ENCODE peak calls at places on chromosomes 4 and X, in eight cellular contexts. One of them, this sample, is unnamed.

GRCh38 chr4:158667651-158668198 is 4.0 kb downstream of the C4orf46 start:
- DNase-seq in nucleus accumbens: no peak
- DNase-seq in lower lobe of right lung: no peak
- DNase-seq in SK-MEL-5: peak
- DNase-seq in effector CD4-positive, alpha-beta T cell: no peak
- DNase-seq in HuH-7.5: peak
- DNase-seq in stimulated activated CD4-positive, alpha-beta T cell treated with anti-CD3 and anti-CD28 coated beads, Interleukin-15, amount 100 ng/mL, for 24 hours: peak
- DNase-seq in posterior vena cava: no peak
- DNase-seq in this sample: no peak

GRCh38 chr4:112063260-112063659 is 82.0 kb upstream of the FAM241A start:
- DNase-seq in nucleus accumbens: no peak
- DNase-seq in lower lobe of right lung: no peak
- DNase-seq in SK-MEL-5: peak
- DNase-seq in effector CD4-positive, alpha-beta T cell: no peak
- DNase-seq in HuH-7.5: no peak
- DNase-seq in stimulated activated CD4-positive, alpha-beta T cell treated with anti-CD3 and anti-CD28 coated beads, Interleukin-15, amount 100 ng/mL, for 24 hours: no peak
- DNase-seq in posterior vena cava: no peak
- DNase-seq in this sample: no peak

GRCh38 chr4:17687237-17687857 is 72.9 kb downstream of the MED28 start:
- DNase-seq in nucleus accumbens: no peak
- DNase-seq in lower lobe of right lung: no peak
- DNase-seq in SK-MEL-5: peak
- DNase-seq in effector CD4-positive, alpha-beta T cell: no peak
- DNase-seq in HuH-7.5: no peak
- DNase-seq in stimulated activated CD4-positive, alpha-beta T cell treated with anti-CD3 and anti-CD28 coated beads, Interleukin-15, amount 100 ng/mL, for 24 hours: no peak
- DNase-seq in posterior vena cava: no peak
- DNase-seq in this sample: no peak

GRCh38 chr4:112517067-112517588 is 1.1 kb upstream of the NEUROG2 start:
- DNase-seq in nucleus accumbens: no peak
- DNase-seq in lower lobe of right lung: no peak
- DNase-seq in SK-MEL-5: no peak
- DNase-seq in effector CD4-positive, alpha-beta T cell: no peak
- DNase-seq in HuH-7.5: peak
- DNase-seq in stimulated activated CD4-positive, alpha-beta T cell treated with anti-CD3 and anti-CD28 coated beads, Interleukin-15, amount 100 ng/mL, for 24 hours: peak
- DNase-seq in posterior vena cava: no peak
- DNase-seq in this sample: no peak

GRCh38 chr4:74109894-74110605 is 11.1 kb upstream of the CXCL2 start:
- DNase-seq in nucleus accumbens: no peak
- DNase-seq in lower lobe of right lung: no peak
- DNase-seq in SK-MEL-5: no peak
- DNase-seq in effector CD4-positive, alpha-beta T cell: no peak
- DNase-seq in HuH-7.5: no peak
- DNase-seq in stimulated activated CD4-positive, alpha-beta T cell treated with anti-CD3 and anti-CD28 coated beads, Interleukin-15, amount 100 ng/mL, for 24 hours: no peak
- DNase-seq in posterior vena cava: no peak
- DNase-seq in this sample: no peak

GRCh38 chr4:158079661-158080060 is 93.2 kb downstream of the GASK1B start:
- DNase-seq in nucleus accumbens: no peak
- DNase-seq in lower lobe of right lung: no peak
- DNase-seq in SK-MEL-5: peak
- DNase-seq in effector CD4-positive, alpha-beta T cell: no peak
- DNase-seq in HuH-7.5: no peak
- DNase-seq in stimulated activated CD4-positive, alpha-beta T cell treated with anti-CD3 and anti-CD28 coated beads, Interleukin-15, amount 100 ng/mL, for 24 hours: no peak
- DNase-seq in posterior vena cava: no peak
- DNase-seq in this sample: no peak

GRCh38 chr4:154560824-154561231 is 2.0 kb upstream of the FGB start:
- DNase-seq in nucleus accumbens: no peak
- DNase-seq in lower lobe of right lung: no peak
- DNase-seq in SK-MEL-5: no peak
- DNase-seq in effector CD4-positive, alpha-beta T cell: no peak
- DNase-seq in HuH-7.5: peak
- DNase-seq in stimulated activated CD4-positive, alpha-beta T cell treated with anti-CD3 and anti-CD28 coated beads, Interleukin-15, amount 100 ng/mL, for 24 hours: no peak
- DNase-seq in posterior vena cava: no peak
- DNase-seq in this sample: no peak

GRCh38 chr4:156705291-156705690 is 266.3 kb downstream of the PDGFC start:
- DNase-seq in nucleus accumbens: no peak
- DNase-seq in lower lobe of right lung: no peak
- DNase-seq in SK-MEL-5: no peak
- DNase-seq in effector CD4-positive, alpha-beta T cell: no peak
- DNase-seq in HuH-7.5: no peak
- DNase-seq in stimulated activated CD4-positive, alpha-beta T cell treated with anti-CD3 and anti-CD28 coated beads, Interleukin-15, amount 100 ng/mL, for 24 hours: no peak
- DNase-seq in posterior vena cava: no peak
- DNase-seq in this sample: no peak

GRCh38 chrX:35076061-35076460 is 133.5 kb downstream of the FAM47B start:
- DNase-seq in nucleus accumbens: no peak
- DNase-seq in lower lobe of right lung: no peak
- DNase-seq in SK-MEL-5: no peak
- DNase-seq in effector CD4-positive, alpha-beta T cell: no peak
- DNase-seq in HuH-7.5: no peak
- DNase-seq in stimulated activated CD4-positive, alpha-beta T cell treated with anti-CD3 and anti-CD28 coated beads, Interleukin-15, amount 100 ng/mL, for 24 hours: no peak
- DNase-seq in posterior vena cava: no peak
- DNase-seq in this sample: no peak

GRCh38 chr4:183808102-183808466 is 97.0 kb upstream of the STOX2 start:
- DNase-seq in nucleus accumbens: no peak
- DNase-seq in lower lobe of right lung: no peak
- DNase-seq in SK-MEL-5: no peak
- DNase-seq in effector CD4-positive, alpha-beta T cell: no peak
- DNase-seq in HuH-7.5: no peak
- DNase-seq in stimulated activated CD4-positive, alpha-beta T cell treated with anti-CD3 and anti-CD28 coated beads, Interleukin-15, amount 100 ng/mL, for 24 hours: no peak
- DNase-seq in posterior vena cava: no peak
- DNase-seq in this sample: no peak

GRCh38 chr4:75714681-75715080 is 9.7 kb upstream of the USO1 start:
- DNase-seq in nucleus accumbens: no peak
- DNase-seq in lower lobe of right lung: no peak
- DNase-seq in SK-MEL-5: no peak
- DNase-seq in effector CD4-positive, alpha-beta T cell: no peak
- DNase-seq in HuH-7.5: no peak
- DNase-seq in stimulated activated CD4-positive, alpha-beta T cell treated with anti-CD3 and anti-CD28 coated beads, Interleukin-15, amount 100 ng/mL, for 24 hours: no peak
- DNase-seq in posterior vena cava: no peak
- DNase-seq in this sample: no peak

GRCh38 chr4:157221895-157222763 is 1.6 kb downstream of the GRIA2 start:
- DNase-seq in nucleus accumbens: peak
- DNase-seq in lower lobe of right lung: no peak
- DNase-seq in SK-MEL-5: peak
- DNase-seq in effector CD4-positive, alpha-beta T cell: no peak
- DNase-seq in HuH-7.5: no peak
- DNase-seq in stimulated activated CD4-positive, alpha-beta T cell treated with anti-CD3 and anti-CD28 coated beads, Interleukin-15, amount 100 ng/mL, for 24 hours: no peak
- DNase-seq in posterior vena cava: peak
- DNase-seq in this sample: peak

GRCh38 chrX:101287402-101287801 is 3.7 kb downstream of the TAF7L start:
- DNase-seq in nucleus accumbens: no peak
- DNase-seq in lower lobe of right lung: no peak
- DNase-seq in SK-MEL-5: peak
- DNase-seq in effector CD4-positive, alpha-beta T cell: no peak
- DNase-seq in HuH-7.5: peak
- DNase-seq in stimulated activated CD4-positive, alpha-beta T cell treated with anti-CD3 and anti-CD28 coated beads, Interleukin-15, amount 100 ng/mL, for 24 hours: no peak
- DNase-seq in posterior vena cava: no peak
- DNase-seq in this sample: no peak

GRCh38 chr4:110480031-110480549 is 4.1 kb downstream of the ENPEP start:
- DNase-seq in nucleus accumbens: no peak
- DNase-seq in lower lobe of right lung: no peak
- DNase-seq in SK-MEL-5: peak
- DNase-seq in effector CD4-positive, alpha-beta T cell: no peak
- DNase-seq in HuH-7.5: no peak
- DNase-seq in stimulated activated CD4-positive, alpha-beta T cell treated with anti-CD3 and anti-CD28 coated beads, Interleukin-15, amount 100 ng/mL, for 24 hours: no peak
- DNase-seq in posterior vena cava: no peak
- DNase-seq in this sample: no peak

GRCh38 chr4:34731045-34731444 is 1513.3 kb downstream of the ARAP2 start:
- DNase-seq in nucleus accumbens: no peak
- DNase-seq in lower lobe of right lung: no peak
- DNase-seq in SK-MEL-5: no peak
- DNase-seq in effector CD4-positive, alpha-beta T cell: no peak
- DNase-seq in HuH-7.5: no peak
- DNase-seq in stimulated activated CD4-positive, alpha-beta T cell treated with anti-CD3 and anti-CD28 coated beads, Interleukin-15, amount 100 ng/mL, for 24 hours: no peak
- DNase-seq in posterior vena cava: no peak
- DNase-seq in this sample: no peak

GRCh38 chrX:129529685-129530281 is 6.5 kb upstream of the SMARCA1 start:
- DNase-seq in nucleus accumbens: no peak
- DNase-seq in lower lobe of right lung: no peak
- DNase-seq in SK-MEL-5: peak
- DNase-seq in effector CD4-positive, alpha-beta T cell: no peak
- DNase-seq in HuH-7.5: no peak
- DNase-seq in stimulated activated CD4-positive, alpha-beta T cell treated with anti-CD3 and anti-CD28 coated beads, Interleukin-15, amount 100 ng/mL, for 24 hours: no peak
- DNase-seq in posterior vena cava: no peak
- DNase-seq in this sample: no peak

GRCh38 chr4:123666486-123666885 is 269.9 kb downstream of the SPRY1 start:
- DNase-seq in nucleus accumbens: no peak
- DNase-seq in lower lobe of right lung: no peak
- DNase-seq in SK-MEL-5: no peak
- DNase-seq in effector CD4-positive, alpha-beta T cell: no peak
- DNase-seq in HuH-7.5: no peak
- DNase-seq in stimulated activated CD4-positive, alpha-beta T cell treated with anti-CD3 and anti-CD28 coated beads, Interleukin-15, amount 100 ng/mL, for 24 hours: no peak
- DNase-seq in posterior vena cava: no peak
- DNase-seq in this sample: no peak

GRCh38 chrX:10929747-10930146 is 181.4 kb upstream of the HCCS start:
- DNase-seq in nucleus accumbens: no peak
- DNase-seq in lower lobe of right lung: no peak
- DNase-seq in SK-MEL-5: no peak
- DNase-seq in effector CD4-positive, alpha-beta T cell: no peak
- DNase-seq in HuH-7.5: no peak
- DNase-seq in stimulated activated CD4-positive, alpha-beta T cell treated with anti-CD3 and anti-CD28 coated beads, Interleukin-15, amount 100 ng/mL, for 24 hours: no peak
- DNase-seq in posterior vena cava: no peak
- DNase-seq in this sample: no peak

GRCh38 chr4:6194458-6195195 is 5.7 kb downstream of the JAKMIP1 start:
- DNase-seq in nucleus accumbens: no peak
- DNase-seq in lower lobe of right lung: no peak
- DNase-seq in SK-MEL-5: no peak
- DNase-seq in effector CD4-positive, alpha-beta T cell: no peak
- DNase-seq in HuH-7.5: no peak
- DNase-seq in stimulated activated CD4-positive, alpha-beta T cell treated with anti-CD3 and anti-CD28 coated beads, Interleukin-15, amount 100 ng/mL, for 24 hours: no peak
- DNase-seq in posterior vena cava: no peak
- DNase-seq in this sample: no peak

GRCh38 chr4:62711575-62711974 is 1511.4 kb downstream of the ADGRL3 start:
- DNase-seq in nucleus accumbens: no peak
- DNase-seq in lower lobe of right lung: no peak
- DNase-seq in SK-MEL-5: no peak
- DNase-seq in effector CD4-positive, alpha-beta T cell: no peak
- DNase-seq in HuH-7.5: no peak
- DNase-seq in stimulated activated CD4-positive, alpha-beta T cell treated with anti-CD3 and anti-CD28 coated beads, Interleukin-15, amount 100 ng/mL, for 24 hours: no peak
- DNase-seq in posterior vena cava: no peak
- DNase-seq in this sample: no peak

GRCh38 chr4:125265846-125266245 is 48.9 kb upstream of the FAT4 start:
- DNase-seq in nucleus accumbens: no peak
- DNase-seq in lower lobe of right lung: no peak
- DNase-seq in SK-MEL-5: no peak
- DNase-seq in effector CD4-positive, alpha-beta T cell: no peak
- DNase-seq in HuH-7.5: no peak
- DNase-seq in stimulated activated CD4-positive, alpha-beta T cell treated with anti-CD3 and anti-CD28 coated beads, Interleukin-15, amount 100 ng/mL, for 24 hours: no peak
- DNase-seq in posterior vena cava: no peak
- DNase-seq in this sample: peak

GRCh38 chrX:5752831-5753230 is 475.8 kb downstream of the NLGN4X start:
- DNase-seq in nucleus accumbens: no peak
- DNase-seq in lower lobe of right lung: no peak
- DNase-seq in SK-MEL-5: no peak
- DNase-seq in effector CD4-positive, alpha-beta T cell: no peak
- DNase-seq in HuH-7.5: no peak
- DNase-seq in stimulated activated CD4-positive, alpha-beta T cell treated with anti-CD3 and anti-CD28 coated beads, Interleukin-15, amount 100 ng/mL, for 24 hours: no peak
- DNase-seq in posterior vena cava: no peak
- DNase-seq in this sample: no peak

GRCh38 chrX:68936608-68937007 is 107.8 kb downstream of the EFNB1 start:
- DNase-seq in nucleus accumbens: no peak
- DNase-seq in lower lobe of right lung: no peak
- DNase-seq in SK-MEL-5: no peak
- DNase-seq in effector CD4-positive, alpha-beta T cell: no peak
- DNase-seq in HuH-7.5: no peak
- DNase-seq in stimulated activated CD4-positive, alpha-beta T cell treated with anti-CD3 and anti-CD28 coated beads, Interleukin-15, amount 100 ng/mL, for 24 hours: no peak
- DNase-seq in posterior vena cava: peak
- DNase-seq in this sample: no peak

GRCh38 chr4:168993724-168994510 is 16.1 kb downstream of the CBR4 start:
- DNase-seq in nucleus accumbens: no peak
- DNase-seq in lower lobe of right lung: no peak
- DNase-seq in SK-MEL-5: peak
- DNase-seq in effector CD4-positive, alpha-beta T cell: no peak
- DNase-seq in HuH-7.5: no peak
- DNase-seq in stimulated activated CD4-positive, alpha-beta T cell treated with anti-CD3 and anti-CD28 coated beads, Interleukin-15, amount 100 ng/mL, for 24 hours: no peak
- DNase-seq in posterior vena cava: no peak
- DNase-seq in this sample: no peak

GRCh38 chr4:146407257-146407656 is 114.5 kb downstream of the SLC10A7 start:
- DNase-seq in nucleus accumbens: no peak
- DNase-seq in lower lobe of right lung: no peak
- DNase-seq in SK-MEL-5: no peak
- DNase-seq in effector CD4-positive, alpha-beta T cell: no peak
- DNase-seq in HuH-7.5: no peak
- DNase-seq in stimulated activated CD4-positive, alpha-beta T cell treated with anti-CD3 and anti-CD28 coated beads, Interleukin-15, amount 100 ng/mL, for 24 hours: no peak
- DNase-seq in posterior vena cava: no peak
- DNase-seq in this sample: no peak

GRCh38 chr4:101067383-101067782 is 279.9 kb downstream of the PPP3CA start:
- DNase-seq in nucleus accumbens: no peak
- DNase-seq in lower lobe of right lung: no peak
- DNase-seq in SK-MEL-5: no peak
- DNase-seq in effector CD4-positive, alpha-beta T cell: no peak
- DNase-seq in HuH-7.5: no peak
- DNase-seq in stimulated activated CD4-positive, alpha-beta T cell treated with anti-CD3 and anti-CD28 coated beads, Interleukin-15, amount 100 ng/mL, for 24 hours: no peak
- DNase-seq in posterior vena cava: no peak
- DNase-seq in this sample: no peak

GRCh38 chr4:188030401-188030800 is 34.8 kb downstream of the ZFP42 start:
- DNase-seq in nucleus accumbens: peak
- DNase-seq in lower lobe of right lung: no peak
- DNase-seq in SK-MEL-5: peak
- DNase-seq in effector CD4-positive, alpha-beta T cell: no peak
- DNase-seq in HuH-7.5: no peak
- DNase-seq in stimulated activated CD4-positive, alpha-beta T cell treated with anti-CD3 and anti-CD28 coated beads, Interleukin-15, amount 100 ng/mL, for 24 hours: no peak
- DNase-seq in posterior vena cava: no peak
- DNase-seq in this sample: no peak

GRCh38 chrX:148417934-148418333 is 82.5 kb upstream of the AFF2 start:
- DNase-seq in nucleus accumbens: no peak
- DNase-seq in lower lobe of right lung: no peak
- DNase-seq in SK-MEL-5: no peak
- DNase-seq in effector CD4-positive, alpha-beta T cell: no peak
- DNase-seq in HuH-7.5: no peak
- DNase-seq in stimulated activated CD4-positive, alpha-beta T cell treated with anti-CD3 and anti-CD28 coated beads, Interleukin-15, amount 100 ng/mL, for 24 hours: no peak
- DNase-seq in posterior vena cava: no peak
- DNase-seq in this sample: no peak

GRCh38 chrX:35711281-35711680 is 86.9 kb upstream of the MAGEB16 start:
- DNase-seq in nucleus accumbens: no peak
- DNase-seq in lower lobe of right lung: no peak
- DNase-seq in SK-MEL-5: no peak
- DNase-seq in effector CD4-positive, alpha-beta T cell: no peak
- DNase-seq in HuH-7.5: no peak
- DNase-seq in stimulated activated CD4-positive, alpha-beta T cell treated with anti-CD3 and anti-CD28 coated beads, Interleukin-15, amount 100 ng/mL, for 24 hours: no peak
- DNase-seq in posterior vena cava: no peak
- DNase-seq in this sample: no peak

GRCh38 chr4:154660052-154660451 is 47.6 kb upstream of the FGG start:
- DNase-seq in nucleus accumbens: no peak
- DNase-seq in lower lobe of right lung: no peak
- DNase-seq in SK-MEL-5: no peak
- DNase-seq in effector CD4-positive, alpha-beta T cell: no peak
- DNase-seq in HuH-7.5: no peak
- DNase-seq in stimulated activated CD4-positive, alpha-beta T cell treated with anti-CD3 and anti-CD28 coated beads, Interleukin-15, amount 100 ng/mL, for 24 hours: no peak
- DNase-seq in posterior vena cava: no peak
- DNase-seq in this sample: no peak

GRCh38 chrX:39242187-39242586 is 440.9 kb downstream of the MID1IP1 start:
- DNase-seq in nucleus accumbens: no peak
- DNase-seq in lower lobe of right lung: no peak
- DNase-seq in SK-MEL-5: peak
- DNase-seq in effector CD4-positive, alpha-beta T cell: no peak
- DNase-seq in HuH-7.5: no peak
- DNase-seq in stimulated activated CD4-positive, alpha-beta T cell treated with anti-CD3 and anti-CD28 coated beads, Interleukin-15, amount 100 ng/mL, for 24 hours: peak
- DNase-seq in posterior vena cava: no peak
- DNase-seq in this sample: no peak

GRCh38 chr4:132572210-132572609 is 576.9 kb upstream of the PCDH10 start:
- DNase-seq in nucleus accumbens: no peak
- DNase-seq in lower lobe of right lung: no peak
- DNase-seq in SK-MEL-5: peak
- DNase-seq in effector CD4-positive, alpha-beta T cell: no peak
- DNase-seq in HuH-7.5: no peak
- DNase-seq in stimulated activated CD4-positive, alpha-beta T cell treated with anti-CD3 and anti-CD28 coated beads, Interleukin-15, amount 100 ng/mL, for 24 hours: no peak
- DNase-seq in posterior vena cava: no peak
- DNase-seq in this sample: no peak

GRCh38 chr4:78629991-78630541 is 78.5 kb downstream of the ANXA3 start:
- DNase-seq in nucleus accumbens: no peak
- DNase-seq in lower lobe of right lung: peak
- DNase-seq in SK-MEL-5: no peak
- DNase-seq in effector CD4-positive, alpha-beta T cell: no peak
- DNase-seq in HuH-7.5: no peak
- DNase-seq in stimulated activated CD4-positive, alpha-beta T cell treated with anti-CD3 and anti-CD28 coated beads, Interleukin-15, amount 100 ng/mL, for 24 hours: no peak
- DNase-seq in posterior vena cava: no peak
- DNase-seq in this sample: no peak

GRCh38 chrX:574355-574754 is 56.2 kb upstream of the SHOX start:
- DNase-seq in nucleus accumbens: no peak
- DNase-seq in lower lobe of right lung: no peak
- DNase-seq in SK-MEL-5: no peak
- DNase-seq in effector CD4-positive, alpha-beta T cell: no peak
- DNase-seq in HuH-7.5: no peak
- DNase-seq in stimulated activated CD4-positive, alpha-beta T cell treated with anti-CD3 and anti-CD28 coated beads, Interleukin-15, amount 100 ng/mL, for 24 hours: peak
- DNase-seq in posterior vena cava: no peak
- DNase-seq in this sample: no peak

This sample was measured in chondrocyte.